ENCODE peak calls at places on chromosomes 1 and 21, in seven cellular contexts. N is nephron progenitor cell, I is foreskin keratinocyte, C is heart right ventricle, P is WTC11, L is thoracic aorta, T is left lung. A is an unnamed sample.

GRCh38 chr1:70685300-70686286 is 274.5 kb downstream of the CTH start:
- DNase-seq in L (peak), P (peak), I (peak), C (no peak), T (no peak), N (peak), A (peak)

GRCh38 chr21:32442566-32443318 is 30.2 kb downstream of the EVA1C start:
- DNase-seq in T (no peak), N (no peak), I (no peak), L (no peak), C (no peak), P (no peak), A (no peak)

GRCh38 chr1:232183802-232184201 is 446.1 kb downstream of the SIPA1L2 start:
- DNase-seq in N (no peak), L (no peak), T (no peak), C (no peak), P (no peak), I (peak), A (no peak)

GRCh38 chr1:36408479-36408878 is 10.8 kb upstream of the LSM10 start:
- DNase-seq in N (no peak), L (no peak), I (peak), P (no peak), T (no peak), C (no peak), A (peak)

GRCh38 chr1:3510136-3510955 is 55.9 kb downstream of the ARHGEF16 start:
- DNase-seq in C (no peak), N (no peak), T (no peak), I (no peak), L (no peak), P (no peak), A (no peak)

GRCh38 chr1:40020447-40021085 is 20.0 kb upstream of the CAP1 start:
- DNase-seq in T (no peak), P (no peak), L (no peak), I (no peak), C (no peak), N (no peak), A (no peak)

GRCh38 chr1:103187673-103188072 is 79.4 kb upstream of the COL11A1 start:
- DNase-seq in C (no peak), P (no peak), N (no peak), L (no peak), I (no peak), T (no peak), A (no peak)

GRCh38 chr1:84758968-84759491 is 68.8 kb upstream of the SSX2IP start:
- DNase-seq in P (no peak), I (no peak), L (peak), N (no peak), T (peak), C (no peak), A (peak)

GRCh38 chr21:26032263-26032662 is 138.3 kb downstream of the APP start:
- DNase-seq in T (no peak), I (no peak), L (no peak), P (no peak), N (no peak), C (no peak), A (no peak)

GRCh38 chr1:83692524-83693336 is 306.2 kb downstream of the TTLL7 start:
- DNase-seq in T (no peak), C (no peak), I (no peak), L (no peak), P (peak), N (peak), A (no peak)

GRCh38 chr1:59015708-59016107 is 231.9 kb upstream of the JUN start:
- DNase-seq in C (no peak), N (no peak), P (no peak), T (no peak), I (peak), L (no peak), A (no peak)

GRCh38 chr1:161702250-161702649 is 4.8 kb upstream of the FCRLA start:
- DNase-seq in C (no peak), P (no peak), L (no peak), T (no peak), I (no peak), N (no peak), A (no peak)

GRCh38 chr1:38718031-38718430 is 141.5 kb downstream of the RRAGC start:
- DNase-seq in T (no peak), C (no peak), L (no peak), N (no peak), P (no peak), I (no peak), A (no peak)

GRCh38 chr1:53995683-53996082 is 22.3 kb downstream of the LDLRAD1 start:
- DNase-seq in I (no peak), N (no peak), T (no peak), P (no peak), C (no peak), L (no peak), A (no peak)

GRCh38 chr21:36211660-36212512 is 55.3 kb downstream of the DOP1B start:
- DNase-seq in I (peak), P (no peak), L (no peak), T (no peak), C (no peak), N (no peak), A (no peak)

GRCh38 chr1:53807916-53808315 is 30.2 kb downstream of the NDC1 start:
- DNase-seq in L (no peak), P (no peak), N (no peak), I (no peak), T (no peak), C (no peak), A (no peak)

GRCh38 chr1:9309991-9310390 is 17.3 kb downstream of the SPSB1 start:
- DNase-seq in P (no peak), T (no peak), N (no peak), L (no peak), C (no peak), I (no peak), A (no peak)

GRCh38 chr1:39865762-39866161 is 17.5 kb downstream of the TRIT1 start:
- DNase-seq in L (no peak), N (no peak), C (no peak), T (no peak), I (no peak), P (no peak), A (no peak)

GRCh38 chr1:112501810-112502641 is 6.7 kb upstream of the WNT2B start:
- DNase-seq in I (peak), C (peak), P (peak), N (peak), L (no peak), T (peak), A (peak)

GRCh38 chr1:219659682-219660081 is 46.8 kb upstream of the ZC3H11B start:
- DNase-seq in I (no peak), T (no peak), P (no peak), C (no peak), N (no peak), L (no peak), A (no peak)

GRCh38 chr1:194014004-194014403 is 827.6 kb upstream of the B3GALT2 start:
- DNase-seq in T (no peak), C (no peak), P (no peak), I (peak), N (no peak), L (no peak), A (no peak)

GRCh38 chr21:37223804-37224345 is 43.3 kb downstream of the VPS26C start:
- DNase-seq in T (no peak), I (no peak), P (no peak), L (no peak), N (no peak), C (no peak), A (no peak)

GRCh38 chr1:79105499-79105898 is 99.0 kb upstream of the ADGRL4 start:
- DNase-seq in P (no peak), L (no peak), T (no peak), I (peak), N (no peak), C (no peak), A (no peak)

GRCh38 chr1:209155556-209155955 is 428.0 kb upstream of the CAMK1G start:
- DNase-seq in P (no peak), I (no peak), T (no peak), C (no peak), L (no peak), N (no peak), A (no peak)

GRCh38 chr1:46020005-46020404 is 112.4 kb downstream of the PIK3R3 start:
- DNase-seq in L (no peak), C (no peak), N (no peak), I (no peak), P (no peak), T (no peak), A (no peak)

GRCh38 chr1:114666954-114667353 is 2.9 kb downstream of the DENND2C start:
- DNase-seq in N (no peak), T (no peak), C (no peak), I (no peak), L (no peak), P (no peak), A (no peak)

GRCh38 chr1:192600264-192600663 is 24.7 kb downstream of the RGS1 start:
- DNase-seq in C (no peak), N (no peak), P (no peak), I (no peak), T (no peak), L (no peak), A (no peak)

GRCh38 chr1:38941527-38942019 is at the start of gene RHBDL2:
- DNase-seq in T (peak), L (no peak), P (no peak), C (peak), N (no peak), I (peak), A (peak)

GRCh38 chr1:203273869-203274602 is 31.3 kb upstream of the BTG2 start:
- DNase-seq in T (peak), N (no peak), P (no peak), C (peak), I (no peak), L (no peak), A (no peak)

GRCh38 chr1:209862598-209863498 is 35.1 kb downstream of the UTP25 start:
- DNase-seq in T (no peak), N (no peak), L (no peak), C (no peak), P (peak), I (no peak), A (no peak)

GRCh38 chr1:239819075-239819474 is 272.6 kb upstream of the FMN2 start:
- DNase-seq in I (no peak), N (no peak), L (no peak), T (no peak), C (no peak), P (peak), A (no peak)
- TF ChIP-seq CTCF in I (no peak), N (no peak), L (no peak), T (no peak), C (no peak), P (peak), A (no peak)

GRCh38 chr1:240602189-240602588 is 9.8 kb downstream of the GREM2 start:
- DNase-seq in L (no peak), T (no peak), N (no peak), C (no peak), P (no peak), I (no peak), A (no peak)
- TF ChIP-seq CTCF in L (no peak), T (peak), N (no peak), C (no peak), P (no peak), I (no peak), A (no peak)

GRCh38 chr1:183019860-183020259 is 3.4 kb upstream of the LAMC1 start:
- DNase-seq in C (no peak), N (no peak), T (no peak), L (no peak), I (no peak), P (no peak), A (peak)
- TF ChIP-seq CTCF in C (peak), N (no peak), T (no peak), L (peak), I (peak), P (no peak), A (no peak)

DNA sequence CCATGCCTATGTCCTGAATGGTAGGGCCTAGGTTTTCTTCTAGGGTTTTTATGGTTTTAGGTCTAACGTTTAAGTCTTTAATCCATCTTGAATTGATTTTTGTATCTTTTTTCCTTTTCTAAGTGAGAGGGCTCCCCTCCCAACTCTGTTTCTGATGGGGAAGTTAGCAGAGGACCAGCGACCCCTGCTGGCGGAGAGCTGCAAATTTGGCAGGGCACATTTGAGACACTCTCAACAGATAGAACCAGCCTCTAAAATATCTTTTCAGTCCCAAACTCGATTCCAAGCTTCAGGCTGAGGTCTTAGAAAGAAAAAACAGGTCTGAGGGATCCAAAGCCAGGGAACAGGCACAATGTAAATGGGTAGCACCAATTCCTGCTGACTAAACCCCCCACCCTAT is 32.5 kb downstream of the LRRC3 start:
- DNase-seq in L (no peak), C (no peak), T (no peak), P (peak), I (no peak), N (no peak), A (no peak)
- TF ChIP-seq CTCF in L (no peak), C (peak), T (peak), P (peak), I (peak), N (peak), A (no peak)

GRCh38 chr1:33093004-33093403 is 12.1 kb downstream of the AZIN2 start:
- DNase-seq in C (no peak), L (no peak), I (no peak), T (no peak), N (no peak), P (peak), A (no peak)
- TF ChIP-seq CTCF in C (no peak), L (no peak), I (no peak), T (no peak), N (no peak), P (no peak), A (no peak)

DNA sequence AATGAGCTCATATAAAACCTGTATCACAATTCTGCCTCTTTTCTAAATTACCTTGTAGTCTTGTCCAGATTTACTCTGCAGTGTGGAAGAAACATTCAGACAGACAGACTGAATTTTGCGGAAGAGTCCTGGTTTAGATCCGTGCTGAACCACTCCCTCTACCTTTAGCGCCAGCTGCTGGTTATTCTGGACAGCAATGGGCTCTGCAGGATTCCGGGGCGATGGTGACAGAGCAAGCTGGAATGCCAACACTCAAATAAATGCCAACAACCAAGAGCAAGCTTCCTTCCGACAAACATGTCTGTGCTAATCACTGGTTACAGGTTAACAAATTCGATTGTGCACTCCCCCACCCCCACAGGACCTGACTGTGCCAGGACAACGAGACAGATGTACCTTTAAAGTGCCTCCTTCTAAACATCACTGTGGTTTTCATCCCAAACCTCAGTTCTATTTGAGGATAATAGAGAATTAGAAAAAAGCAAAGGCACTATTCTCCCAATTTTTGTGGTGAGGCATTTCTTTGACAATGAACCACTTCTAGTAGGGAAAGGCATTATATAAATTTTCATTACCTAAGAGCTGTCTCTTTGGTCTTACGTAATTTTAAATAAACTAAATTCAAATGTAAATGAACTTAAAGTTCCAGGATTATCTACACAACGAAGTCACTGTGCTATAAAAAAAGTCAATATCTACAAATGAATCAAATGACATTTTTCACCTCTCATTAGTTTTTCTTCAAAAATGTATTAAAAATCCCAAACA is 90.4 kb downstream of the INTS7 start:
- DNase-seq in T (no peak), P (peak), N (peak), L (no peak), C (no peak), I (peak), A (peak)
- TF ChIP-seq CTCF in T (no peak), P (no peak), N (peak), L (no peak), C (peak), I (peak), A (peak)

GRCh38 chr1:109500886-109501285 is 7.0 kb downstream of the CYB561D1 start:
- DNase-seq in I (no peak), T (no peak), P (no peak), L (no peak), N (no peak), C (no peak), A (no peak)

GRCh38 chr1:109499081-109499480 is 5.2 kb downstream of the CYB561D1 start:
- DNase-seq in L (no peak), T (no peak), C (no peak), N (no peak), I (no peak), P (no peak), A (no peak)

GRCh38 chr1:109501644-109502367 is 7.7 kb downstream of the AMIGO1 start:
- DNase-seq in N (no peak), T (no peak), C (no peak), L (no peak), P (no peak), I (no peak), A (no peak)

GRCh38 chr1:109498161-109498801 is 4.4 kb downstream of the CYB561D1 start:
- DNase-seq in C (no peak), L (no peak), I (no peak), P (peak), N (peak), T (no peak), A (no peak)

DNA sequence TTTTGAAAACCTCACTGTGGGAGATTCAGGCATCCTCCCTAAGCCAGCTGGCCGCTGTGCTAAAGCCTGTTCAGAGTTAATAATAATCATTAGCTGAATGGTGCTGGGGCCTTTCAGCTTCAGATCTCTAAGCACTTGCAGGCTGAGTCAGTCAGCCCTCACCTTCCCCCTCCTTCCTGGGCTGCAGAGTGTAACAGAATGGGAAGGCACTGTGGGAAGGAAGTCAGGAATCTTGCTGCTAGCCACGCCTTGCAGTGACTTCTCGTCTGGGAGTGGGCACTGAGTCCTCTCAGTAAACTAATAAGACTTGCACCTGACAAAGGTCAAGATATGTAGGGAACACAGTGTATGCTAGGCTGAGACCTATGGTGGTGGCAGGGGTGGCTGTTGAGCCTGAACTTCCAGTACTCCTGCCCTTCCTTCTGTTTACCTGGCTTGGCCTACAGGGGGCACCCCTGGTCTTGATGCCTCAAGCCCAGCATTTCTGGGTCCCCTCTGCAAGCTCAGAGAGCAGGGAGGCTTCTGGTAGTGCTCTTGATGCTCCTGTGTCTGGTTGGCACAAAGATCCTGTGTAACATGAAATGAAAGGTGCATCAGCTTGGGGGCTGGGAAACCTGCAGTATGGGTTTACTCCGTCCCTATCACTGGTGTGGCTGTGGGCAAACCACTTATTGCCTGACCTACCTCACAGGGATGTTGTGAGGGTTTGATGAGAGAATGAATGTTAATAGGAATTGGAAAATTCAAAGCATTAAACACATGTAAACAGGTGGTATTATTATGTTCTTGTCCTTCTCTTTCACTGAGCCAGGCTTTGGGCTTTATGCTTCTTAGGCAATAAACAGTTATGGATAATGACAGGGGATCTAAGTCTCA is 6.0 kb downstream of the CYB561D1 start:
- DNase-seq in P (peak), I (peak), C (no peak), T (no peak), N (no peak), L (no peak), A (no peak)
- TF ChIP-seq CTCF in P (peak), I (peak), C (peak), T (peak), N (peak), L (peak), A (no peak)

GRCh38 chr1:162878000-162878596 is 17.1 kb upstream of the CCDC190 start:
- DNase-seq in P (peak), L (peak), T (no peak), N (peak), C (peak), I (peak), A (peak)
- TF ChIP-seq CTCF in P (peak), L (peak), T (peak), N (peak), C (peak), I (peak), A (peak)

DNA sequence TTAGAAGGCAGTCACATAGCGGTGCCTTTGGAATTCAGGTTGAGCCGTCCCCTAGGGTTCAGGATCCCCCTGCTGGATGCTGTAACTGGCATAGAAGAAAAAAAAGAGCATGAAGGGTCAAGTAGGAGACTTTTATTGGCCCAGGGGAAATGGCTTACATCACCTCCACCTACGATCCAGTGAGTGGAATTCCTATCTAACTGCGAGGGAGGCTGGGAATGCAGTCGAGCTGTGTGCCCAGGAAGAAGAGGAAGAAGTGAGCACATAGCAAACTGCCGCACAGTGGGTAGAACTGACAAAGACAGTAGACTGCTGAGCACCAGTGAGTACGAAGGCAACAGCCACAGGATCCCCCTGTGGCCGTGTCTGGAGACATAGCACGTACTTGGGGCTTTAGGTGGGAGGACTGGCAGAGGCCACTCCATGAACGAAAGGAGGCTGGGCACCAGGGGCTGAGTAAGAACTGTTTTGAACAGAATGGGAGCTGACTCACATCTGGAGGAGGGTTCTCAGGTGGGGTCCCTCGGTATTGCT is 79.2 kb downstream of the RNF220 start:
- DNase-seq in N (no peak), T (peak), P (peak), I (no peak), C (no peak), L (no peak), A (no peak)
- TF ChIP-seq CTCF in N (no peak), T (no peak), P (no peak), I (no peak), C (no peak), L (no peak), A (no peak)